ENCODE peak calls at places on chromosomes 6 and 20, in five cellular contexts. U is left ventricle myocardium inferior, Z is cardiac muscle cell, N is tibial artery, K is adrenal gland. X is an unnamed sample. For H3K4me1 and H3K27me3, the result is how much of the 10 kb centered on the place peaks cover.

GRCh38 chr6:107658920-107659879 is 164.9 kb downstream of the SCML4 start:
- DNase-seq in K (no peak), Z (no peak), U (no peak), N (no peak), X (no peak)

GRCh38 chr6:7706269-7706668 is 19.6 kb upstream of the BMP6 start:
- DNase-seq in K (no peak), U (no peak), Z (no peak), N (no peak), X (no peak)

GRCh38 chr6:73329201-73329600 is 24.9 kb downstream of the DPPA5 start:
- DNase-seq in K (no peak), Z (no peak), N (no peak), U (no peak), X (no peak)

GRCh38 chr6:121482004-121482693 is 46.7 kb downstream of the GJA1 start:
- DNase-seq in U (no peak), Z (peak), K (no peak), N (no peak), X (no peak)

GRCh38 chr6:53831956-53832660 is 37.3 kb downstream of the LRRC1 start:
- DNase-seq in K (no peak), Z (no peak), N (no peak), U (no peak), X (no peak)

GRCh38 chr6:107495196-107495643 is 5.3 kb downstream of the SOBP start:
- DNase-seq in N (no peak), Z (peak), U (no peak), K (peak), X (no peak)

GRCh38 chr6:27091661-27092315 is 155.7 kb upstream of the PRSS16 start:
- DNase-seq in N (no peak), U (no peak), Z (peak), K (no peak), X (no peak)

GRCh38 chr6:90412538-90413369 is 116.1 kb upstream of the BACH2 start:
- DNase-seq in N (no peak), K (no peak), U (no peak), Z (no peak), X (no peak)

GRCh38 chr6:71419954-71420692 is 131.5 kb downstream of the OGFRL1 start:
- DNase-seq in Z (peak), U (peak), N (peak), K (peak), X (peak)

GRCh38 chr20:52500150-52500549 is 308.6 kb upstream of the ZFP64 start:
- DNase-seq in N (no peak), K (no peak), Z (no peak), U (no peak), X (no peak)

GRCh38 chr6:162442675-162443074 is 284.9 kb downstream of the PRKN start:
- DNase-seq in Z (peak), K (peak), U (no peak), N (no peak), X (no peak)

GRCh38 chr20:41293269-41294037 is 24.1 kb downstream of the ZHX3 start:
- DNase-seq in N (peak), U (no peak), K (no peak), Z (peak), X (no peak)

GRCh38 chr6:85389180-85389797 is 60.6 kb upstream of the NT5E start:
- DNase-seq in N (no peak), Z (no peak), U (no peak), K (no peak), X (no peak)

GRCh38 chr6:11772109-11772830 is 6.3 kb downstream of the ADTRP start:
- DNase-seq in K (no peak), N (peak), U (no peak), Z (peak), X (no peak)

GRCh38 chr20:33915726-33916331 is 77.9 kb upstream of the RALY start:
- DNase-seq in K (peak), U (peak), N (no peak), Z (no peak), X (no peak)

GRCh38 chr6:38525888-38526287 is 113.8 kb downstream of the BTBD9 start:
- DNase-seq in K (no peak), Z (no peak), N (no peak), U (no peak), X (no peak)

GRCh38 chr6:85865665-85866372 is 223.1 kb upstream of the SYNCRIP start:
- DNase-seq in Z (peak), K (peak), N (no peak), U (no peak), X (no peak)

GRCh38 chr6:52482903-52483670 is 62.9 kb downstream of the EFHC1 start:
- DNase-seq in U (no peak), N (no peak), K (no peak), Z (no peak), X (no peak)

GRCh38 chr6:159461266-159461665 is 231.8 kb downstream of the SOD2 start:
- DNase-seq in Z (no peak), K (no peak), N (no peak), U (no peak), X (no peak)

GRCh38 chr6:30879684-30880427 is 4.5 kb upstream of the DDR1 start:
- DNase-seq in K (no peak), N (no peak), Z (no peak), U (no peak), X (no peak)

GRCh38 chr6:99613705-99614429 is 7.2 kb downstream of the PRDM13 start:
- DNase-seq in N (no peak), U (no peak), Z (no peak), K (no peak), X (no peak)

GRCh38 chr6:139133733-139134360 is 1.0 kb upstream of the HECA start:
- DNase-seq in Z (no peak), N (no peak), K (no peak), U (no peak), X (no peak)

GRCh38 chr6:106562001-106562400 is 67.3 kb downstream of the RTN4IP1 start:
- DNase-seq in N (no peak), K (no peak), U (no peak), Z (no peak), X (no peak)

GRCh38 chr6:56959938-56960337 is 5.0 kb downstream of the BEND6 start:
- DNase-seq in U (no peak), K (no peak), Z (no peak), N (no peak), X (no peak)

GRCh38 chr6:56956481-56956880 is 1.6 kb downstream of the BEND6 start:
- DNase-seq in Z (no peak), K (no peak), U (no peak), N (no peak), X (no peak)

GRCh38 chr6:56959094-56959493 is 4.2 kb downstream of the BEND6 start:
- DNase-seq in K (peak), N (no peak), U (no peak), Z (no peak), X (no peak)

GRCh38 chr6:56957856-56958255 is 2.9 kb downstream of the BEND6 start:
- DNase-seq in Z (no peak), U (no peak), K (no peak), N (no peak), X (no peak)

DNA sequence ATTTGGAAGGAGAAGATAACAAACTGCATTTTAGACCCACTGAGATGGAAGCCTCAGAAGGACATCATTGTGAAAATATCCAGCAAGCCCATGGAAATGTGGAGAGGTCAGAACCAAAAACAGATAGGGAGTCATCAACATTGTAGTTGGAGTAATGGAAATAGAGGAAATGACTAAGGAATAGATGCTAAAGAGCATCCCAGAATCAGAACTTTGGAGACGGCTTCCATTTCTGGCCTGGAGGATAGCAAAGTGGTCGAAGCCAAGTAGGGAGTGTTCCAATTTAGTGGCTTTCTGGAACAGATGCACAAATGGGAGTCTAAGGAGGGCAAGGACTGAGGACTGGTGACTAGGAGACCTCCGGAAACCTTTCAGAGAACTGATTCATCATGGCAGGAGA is 3.6 kb downstream of the BEND6 start:
- DNase-seq in Z (no peak), N (no peak), K (no peak), U (no peak), X (no peak)
- H3K4me1 ChIP-seq in Z (under half), N (under half), K (under half), U (under half), X (under half)

GRCh38 chr20:8523684-8524083 is 391.6 kb downstream of the PLCB1 start:
- DNase-seq in U (no peak), Z (peak), K (no peak), N (no peak), X (no peak)
- TF ChIP-seq CTCF in U (no peak), Z (peak), K (no peak), N (no peak), X (no peak)

GRCh38 chr20:25065625-25066338 is 7.8 kb upstream of the ACSS1 start:
- DNase-seq in Z (peak), U (peak), N (peak), K (peak), X (peak)
- H3K27me3 ChIP-seq in Z (half or more), U (under half), N (under half), K (under half), X (under half)

GRCh38 chr20:57618091-57618765 is 2.0 kb downstream of the ZBP1 start:
- DNase-seq in K (no peak), Z (no peak), N (no peak), U (no peak), X (peak)
- H3K4me1 ChIP-seq in K (under half), Z (under half), N (under half), U (under half), X (under half)

GRCh38 chr6:69867075-69867911 is 937 bp downstream of the COL19A1 start:
- DNase-seq in Z (peak), K (peak), N (peak), U (peak), X (no peak)
- TF ChIP-seq CTCF in Z (no peak), K (no peak), N (peak), U (peak), X (no peak)

GRCh38 chr20:44182863-44183262 is 4.1 kb downstream of the JPH2 start:
- DNase-seq in K (no peak), U (no peak), Z (no peak), N (no peak), X (no peak)

GRCh38 chr20:44181611-44182010 is 5.4 kb downstream of the JPH2 start:
- DNase-seq in N (no peak), K (no peak), Z (no peak), U (peak), X (no peak)

GRCh38 chr20:44180814-44181213 is 6.2 kb downstream of the JPH2 start:
- DNase-seq in N (peak), U (peak), K (no peak), Z (peak), X (no peak)

GRCh38 chr20:44183282-44183681 is 3.7 kb downstream of the JPH2 start:
- DNase-seq in Z (no peak), U (no peak), N (no peak), K (no peak), X (no peak)

GRCh38 chr20:44182135-44182765 is 4.7 kb downstream of the JPH2 start:
- DNase-seq in U (no peak), Z (no peak), N (no peak), K (no peak), X (no peak)
- H3K27me3 ChIP-seq in U (under half), Z (under half), N (under half), K (under half), X (under half)

GRCh38 chr20:62928246-62928939 is 2.1 kb upstream of the DIDO1 start:
- DNase-seq in N (no peak), U (no peak), Z (no peak), K (no peak), X (no peak)

GRCh38 chr20:62925420-62926228 is 681 bp downstream of the DIDO1 start:
- DNase-seq in N (no peak), U (no peak), K (peak), Z (peak), X (no peak)

GRCh38 chr20:62924567-62925419 is 1.5 kb downstream of the DIDO1 start:
- DNase-seq in U (no peak), K (peak), N (no peak), Z (peak), X (peak)

GRCh38 chr20:62927128-62927705 is 912 bp upstream of the DIDO1 start:
- DNase-seq in U (no peak), Z (no peak), N (no peak), K (no peak), X (no peak)

GRCh38 chr20:62926229-62927127 is at the start of gene DIDO1:
- DNase-seq in K (peak), U (peak), N (peak), Z (peak), X (peak)
- H3K4me1 ChIP-seq in K (under half), U (half or more), N (half or more), Z (under half), X (under half)

DNA sequence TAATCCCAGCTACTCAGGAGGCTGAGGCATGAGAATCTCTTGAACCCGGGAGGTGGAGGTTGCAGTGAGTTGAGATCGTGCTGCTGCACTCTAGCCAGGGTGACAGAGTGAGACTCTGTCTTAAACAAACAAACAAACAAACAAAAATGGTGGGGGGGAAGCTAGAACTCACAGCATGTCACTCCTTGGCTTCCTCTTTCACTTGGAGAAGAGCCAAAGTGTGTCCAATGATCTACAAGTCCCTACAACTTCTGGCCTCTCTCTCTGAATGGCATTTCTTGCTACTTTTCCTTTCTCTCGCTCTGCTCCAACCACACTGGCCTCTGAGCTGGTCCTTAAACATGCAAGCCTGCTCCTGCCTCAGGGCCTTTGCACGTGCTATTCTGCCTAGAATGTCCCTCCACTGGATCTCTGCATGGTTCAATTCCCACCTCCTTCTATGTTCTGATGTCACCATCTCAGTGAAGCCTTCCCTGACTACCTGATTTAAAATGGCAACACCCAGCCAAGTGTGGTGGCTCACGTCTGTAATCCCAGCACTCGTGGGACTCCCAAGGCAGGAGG is 8.1 kb downstream of the TLDC2 start:
- DNase-seq in N (no peak), Z (no peak), U (no peak), K (no peak), X (no peak)
- TF ChIP-seq CTCF in N (no peak), Z (no peak), U (no peak), K (no peak), X (no peak)

X was measured in breast epithelium.